ENCODE peak calls at places on chromosomes 12 and 14, in six cellular contexts. A is left cardiac atrium; V is substantia nigra; I is CD8-positive, alpha-beta memory T cell; W is neural progenitor cell; D is endothelial cell. E is an unnamed sample.

GRCh38 chr12:55899035-55899434 is 28.7 kb downstream of the PYM1 start:
- DNase-seq in A (no peak), V (no peak), I (no peak), W (no peak), D (no peak), E (no peak)

GRCh38 chr12:115823635-115824034 is 453.9 kb downstream of the MED13L start:
- DNase-seq in A (no peak), V (no peak), I (no peak), W (no peak), D (no peak), E (no peak)

GRCh38 chr14:65156568-65157366 is 54.5 kb upstream of the MAX start:
- DNase-seq in A (peak; percentile 40), V (no peak), I (no peak), W (no peak), D (no peak), E (no peak)

GRCh38 chr14:55102141-55102547 is 26.9 kb upstream of the LGALS3 start:
- DNase-seq in A (peak; percentile 81), V (peak; percentile 77), I (peak; percentile 59), W (peak; percentile 79), D (no peak), E (peak; percentile 11)

GRCh38 chr12:76790564-76791552 is 26.9 kb downstream of the ZDHHC17 start:
- DNase-seq in A (no peak), V (no peak), I (peak; percentile 30), W (peak; percentile 46), D (no peak), E (peak; percentile 9)

GRCh38 chr12:2507811-2508210 is 287.0 kb upstream of the FKBP4 start:
- DNase-seq in A (no peak), V (no peak), I (no peak), W (peak; percentile 39), D (peak; percentile 22), E (no peak)

GRCh38 chr14:32263939-32264567 is 61.0 kb upstream of the RNU6-8 start:
- DNase-seq in A (no peak), V (no peak), I (no peak), W (no peak), D (no peak), E (no peak)

GRCh38 chr14:53509227-53509822 is 356.2 kb upstream of the DDHD1 start:
- DNase-seq in A (peak; percentile 48), V (peak; percentile 10), I (no peak), W (peak; percentile 9), D (no peak), E (no peak)

GRCh38 chr12:132486576-132486975 is 3.4 kb upstream of the FBRSL1 start:
- DNase-seq in A (no peak), V (no peak), I (no peak), W (no peak), D (no peak), E (no peak)

GRCh38 chr14:104888489-104889373 is 23.7 kb downstream of the CEP170B start:
- DNase-seq in A (no peak), V (no peak), I (no peak), W (no peak), D (peak; percentile 5), E (peak; percentile 12)

GRCh38 chr12:64687816-64688599 is 71.2 kb downstream of the GNS start:
- DNase-seq in A (no peak), V (no peak), I (no peak), W (no peak), D (no peak), E (no peak)

GRCh38 chr14:39491134-39491541 is 58.9 kb upstream of the FBXO33 start:
- DNase-seq in A (no peak), V (no peak), I (peak; percentile 14), W (peak; percentile 67), D (no peak), E (no peak)

GRCh38 chr14:53646925-53647324 is 309.7 kb downstream of the BMP4 start:
- DNase-seq in A (no peak), V (no peak), I (no peak), W (peak; percentile 86), D (peak; percentile 23), E (no peak)

GRCh38 chr12:15856097-15856982 is 25.8 kb upstream of the STRAP start:
- DNase-seq in A (no peak), V (peak; percentile 24), I (peak; percentile 34), W (peak; percentile 68), D (peak; percentile 49), E (peak; percentile 14)

GRCh38 chr14:103555559-103556337 is 6.7 kb downstream of the BAG5 start:
- DNase-seq in A (peak; percentile 20), V (no peak), I (no peak), W (no peak), D (no peak), E (no peak)

GRCh38 chr12:39443704-39444234 is 849 bp upstream of the KIF21A start:
- DNase-seq in A (no peak), V (no peak), I (no peak), W (peak; percentile 16), D (peak; percentile 4), E (no peak)

GRCh38 chr12:112170376-112170775 is 45.0 kb downstream of the TRAFD1 start:
- DNase-seq in A (peak; percentile 45), V (no peak), I (peak; percentile 9), W (peak; percentile 41), D (peak; percentile 36), E (no peak)

GRCh38 chr12:103028881-103029280 is 71.4 kb downstream of the ASCL1 start:
- DNase-seq in A (no peak), V (no peak), I (no peak), W (no peak), D (no peak), E (no peak)

GRCh38 chr12:120007272-120007671 is 18.2 kb downstream of the BICDL1 start:
- DNase-seq in A (no peak), V (no peak), I (peak; percentile 79), W (peak; percentile 5), D (peak; percentile 4), E (peak; percentile 45)

GRCh38 chr14:80781968-80782367 is 159.6 kb downstream of the CEP128 start:
- DNase-seq in A (no peak), V (no peak), I (no peak), W (no peak), D (no peak), E (no peak)

E was measured in T-helper 1 cell.